ENCODE peak calls at places on chromosomes 6 and 20, in five cellular contexts. N is T47D; D is Caki2; Q is Daoy; I is activated CD4-positive, alpha-beta T cell treated with anti-CD3 and anti-CD28 coated beads, Interleukin-2, amount 10 ng/mL, durations not matched to agents 7 days and 5 days. B is an unnamed sample.

GRCh38 chr6:168192195-168192900 is 113.3 kb upstream of the FRMD1 start:
- DNase-seq in N (no peak), D (no peak), Q (no peak), I (no peak), B (no peak)

GRCh38 chr6:118717106-118717505 is 65.7 kb upstream of the CEP85L start:
- DNase-seq in N (no peak), D (no peak), Q (no peak), I (no peak), B (no peak)

GRCh38 chr20:22501566-22502344 is 82.6 kb downstream of the FOXA2 start:
- DNase-seq in N (no peak), D (no peak), Q (no peak), I (no peak), B (no peak)

GRCh38 chr20:22227301-22227700 is 357.1 kb downstream of the FOXA2 start:
- DNase-seq in N (no peak), D (no peak), Q (peak), I (no peak), B (no peak)

GRCh38 chr6:75472885-75473284 is 20.7 kb downstream of the FILIP1 start:
- DNase-seq in N (no peak), D (no peak), Q (no peak), I (no peak), B (no peak)

GRCh38 chr6:28896505-28897392 is 27.0 kb downstream of the TRIM27 start:
- DNase-seq in N (peak), D (peak), Q (peak), I (peak), B (no peak)

GRCh38 chr20:3728876-3729275 is 3.6 kb upstream of the HSPA12B start:
- DNase-seq in N (no peak), D (no peak), Q (no peak), I (no peak), B (no peak)

GRCh38 chr6:3911614-3912336 is 62.6 kb downstream of the FAM50B start:
- DNase-seq in N (no peak), D (peak), Q (peak), I (no peak), B (no peak)

GRCh38 chr20:38730989-38731737 is 6.9 kb downstream of the SLC32A1 start:
- DNase-seq in N (peak), D (peak), Q (peak), I (peak), B (no peak)

GRCh38 chr6:107330190-107330589 is 129.2 kb downstream of the PDSS2 start:
- DNase-seq in N (peak), D (no peak), Q (no peak), I (peak), B (no peak)

GRCh38 chr6:100461273-100461919 is 3.3 kb downstream of the SIM1 start:
- DNase-seq in N (peak), D (peak), Q (peak), I (no peak), B (no peak)

GRCh38 chr20:41044409-41045062 is 15.9 kb downstream of the TOP1 start:
- DNase-seq in N (no peak), D (no peak), Q (no peak), I (no peak), B (no peak)

GRCh38 chr6:135568366-135568765 is 70.8 kb upstream of the AHI1 start:
- DNase-seq in N (no peak), D (no peak), Q (peak), I (peak), B (peak)

B was measured in brain pericyte.